ENCODE peak calls at places on chromosomes 12 and 14, in five cellular contexts. A is midbrain, R is neuronal stem cell, U is GDM1, Y is epithelial cell of esophagus. F is an unnamed sample.

GRCh38 chr14:40204441-40205175 is 772.4 kb upstream of the FBXO33 start:
- DNase-seq in A (no peak), R (no peak), U (no peak), Y (no peak), F (no peak)

GRCh38 chr12:114694436-114695304 is 10.7 kb upstream of the TBX3 start:
- DNase-seq in A (no peak), R (no peak), U (no peak), Y (peak; percentile 39), F (no peak)

GRCh38 chr12:4006743-4007142 is 133.5 kb upstream of the PARP11 start:
- DNase-seq in A (no peak), R (no peak), U (no peak), Y (peak; percentile 97), F (no peak)

GRCh38 chr14:90625445-90625844 is 190.8 kb downstream of the TTC7B start:
- DNase-seq in A (no peak), R (no peak), U (no peak), Y (no peak), F (no peak)

GRCh38 chr12:113136990-113137511 is 1.5 kb upstream of the RASAL1 start:
- DNase-seq in A (no peak), R (no peak), U (no peak), Y (no peak), F (no peak)

GRCh38 chr14:50778757-50779483 is 52.0 kb downstream of the NIN start:
- DNase-seq in A (no peak), R (no peak), U (no peak), Y (peak; percentile 48), F (no peak)

GRCh38 chr12:76101739-76102385 is 17.4 kb upstream of the NAP1L1 start:
- DNase-seq in A (no peak), R (no peak), U (no peak), Y (no peak), F (no peak)

GRCh38 chr12:112823582-112824149 is 32.1 kb downstream of the RPH3A start:
- DNase-seq in A (no peak), R (no peak), U (no peak), Y (no peak), F (no peak)

GRCh38 chr14:32939254-32940065 is 781 bp downstream of the NPAS3 start:
- DNase-seq in A (peak; percentile 82), R (peak; percentile 59), U (no peak), Y (peak; percentile 39), F (peak; percentile 23)

GRCh38 chr14:58533417-58533816 is 104.3 kb upstream of the DACT1 start:
- DNase-seq in A (peak; percentile 81), R (no peak), U (no peak), Y (no peak), F (no peak)

GRCh38 chr12:53613821-53614220 is 12.4 kb downstream of the ATF7 start:
- DNase-seq in A (no peak), R (no peak), U (no peak), Y (peak; percentile 90), F (no peak)

GRCh38 chr12:81991868-81992267 is 232.7 kb upstream of the PPFIA2 start:
- DNase-seq in A (no peak), R (no peak), U (no peak), Y (no peak), F (no peak)

GRCh38 chr12:27109339-27110023 is 27.1 kb upstream of the C12orf71 start:
- DNase-seq in A (no peak), R (no peak), U (no peak), Y (no peak), F (no peak)

GRCh38 chr12:93139028-93139665 is 210.1 kb upstream of the EEA1 start:
- DNase-seq in A (peak; percentile 2), R (no peak), U (no peak), Y (no peak), F (no peak)

GRCh38 chr14:23056257-23056955 is 914 bp downstream of the CDH24 start:
- DNase-seq in A (no peak), R (peak; percentile 77), U (no peak), Y (peak; percentile 74), F (peak; percentile 67)

GRCh38 chr12:95116341-95116740 is 42.9 kb upstream of the NR2C1 start:
- DNase-seq in A (no peak), R (no peak), U (no peak), Y (no peak), F (no peak)

GRCh38 chr14:68792830-68793733 is at the start of gene ZFP36L1:
- DNase-seq in A (peak; percentile 91), R (peak; percentile 98), U (peak; percentile 80), Y (peak; percentile 96), F (peak; percentile 73)

GRCh38 chr12:50195832-50196231 is 28.7 kb upstream of the CERS5 start:
- DNase-seq in A (no peak), R (no peak), U (no peak), Y (no peak), F (no peak)

GRCh38 chr14:88835661-88836060 is 11.2 kb downstream of the TTC8 start:
- DNase-seq in A (no peak), R (no peak), U (no peak), Y (no peak), F (no peak)

GRCh38 chr12:95648990-95649791 is 97.9 kb upstream of the USP44 start:
- DNase-seq in A (no peak), R (no peak), U (no peak), Y (peak; percentile 96), F (no peak)

GRCh38 chr14:67541448-67542387 is 8.6 kb downstream of the PLEKHH1 start:
- DNase-seq in A (no peak), R (no peak), U (no peak), Y (no peak), F (no peak)

F was measured in G401.